ENCODE peak calls at places on chromosomes 7 and 10, in ten cellular contexts. I is stomach, F is A549, P is transverse colon, Z is upper lobe of left lung, D is tibial nerve, A is ovary, K is esophagus muscularis mucosa, C is HepG2, G is sigmoid colon. N is an unnamed sample.

GRCh38 chr10:126458453-126458852 is 70.2 kb upstream of the ADAM12 start:
- DNase-seq in I (no peak), F (peak; percentile 52), P (no peak), Z (no peak), D (no peak), A (no peak), K (peak; percentile 47), C (no peak), G (no peak), N (no peak)

GRCh38 chr7:123979876-123980275 is 53.0 kb downstream of the TMEM229A start:
- DNase-seq in I (no peak), F (no peak), P (no peak), Z (no peak), D (no peak), A (no peak), K (no peak), C (no peak), G (no peak), N (no peak)

GRCh38 chr7:2412587-2413201 is 9.3 kb downstream of the CHST12 start:
- DNase-seq in I (no peak), F (no peak), P (no peak), Z (no peak), D (no peak), A (no peak), K (no peak), C (no peak), G (no peak), N (no peak)

GRCh38 chr7:30116771-30117170 is 18.0 kb upstream of the MTURN start:
- DNase-seq in I (no peak), F (no peak), P (no peak), Z (no peak), D (no peak), A (no peak), K (no peak), C (no peak), G (no peak), N (no peak)

GRCh38 chr10:56522166-56522565 is 161.1 kb upstream of the ZWINT start:
- DNase-seq in I (no peak), F (no peak), P (no peak), Z (no peak), D (no peak), A (no peak), K (no peak), C (no peak), G (no peak), N (no peak)

GRCh38 chr10:98269435-98269912 is 1.5 kb upstream of the LOXL4 start:
- DNase-seq in I (no peak), F (peak; percentile 68), P (peak; percentile 44), Z (no peak), D (peak; percentile 60), A (peak; percentile 83), K (no peak), C (peak; percentile 83), G (peak; percentile 89), N (peak; percentile 84)

GRCh38 chr10:7385114-7385513 is 25.7 kb downstream of the SFMBT2 start:
- DNase-seq in I (no peak), F (no peak), P (no peak), Z (no peak), D (no peak), A (no peak), K (no peak), C (no peak), G (no peak), N (no peak)

GRCh38 chr7:8176370-8177081 is 85.4 kb downstream of the ICA1 start:
- DNase-seq in I (no peak), F (no peak), P (peak; percentile 39), Z (no peak), D (no peak), A (no peak), K (no peak), C (no peak), G (no peak), N (no peak)

GRCh38 chr10:122181901-122182799 is 88.9 kb upstream of the BTBD16 start:
- DNase-seq in I (no peak), F (no peak), P (no peak), Z (no peak), D (no peak), A (no peak), K (no peak), C (no peak), G (no peak), N (no peak)

GRCh38 chr7:121366852-121367431 is 29.2 kb downstream of the FAM3C start:
- DNase-seq in I (no peak), F (peak; percentile 34), P (no peak), Z (no peak), D (no peak), A (no peak), K (no peak), C (peak; percentile 18), G (no peak), N (no peak)

GRCh38 chr7:149027560-149028345 is 552 bp downstream of the PDIA4 start:
- DNase-seq in I (no peak), F (no peak), P (peak; percentile 28), Z (no peak), D (peak; percentile 9), A (no peak), K (no peak), C (no peak), G (no peak), N (peak; percentile 66)

GRCh38 chr7:149031353-149031910 is 3.1 kb upstream of the PDIA4 start:
- DNase-seq in I (no peak), F (no peak), P (no peak), Z (no peak), D (no peak), A (no peak), K (no peak), C (no peak), G (no peak), N (no peak)

GRCh38 chr7:149027055-149027454 is 1.2 kb downstream of the PDIA4 start:
- DNase-seq in I (no peak), F (no peak), P (no peak), Z (no peak), D (no peak), A (no peak), K (no peak), C (no peak), G (no peak), N (no peak)

GRCh38 chr7:149023662-149024061 is 4.6 kb downstream of the PDIA4 start:
- DNase-seq in I (no peak), F (no peak), P (no peak), Z (no peak), D (no peak), A (no peak), K (no peak), C (no peak), G (no peak), N (no peak)

DNA sequence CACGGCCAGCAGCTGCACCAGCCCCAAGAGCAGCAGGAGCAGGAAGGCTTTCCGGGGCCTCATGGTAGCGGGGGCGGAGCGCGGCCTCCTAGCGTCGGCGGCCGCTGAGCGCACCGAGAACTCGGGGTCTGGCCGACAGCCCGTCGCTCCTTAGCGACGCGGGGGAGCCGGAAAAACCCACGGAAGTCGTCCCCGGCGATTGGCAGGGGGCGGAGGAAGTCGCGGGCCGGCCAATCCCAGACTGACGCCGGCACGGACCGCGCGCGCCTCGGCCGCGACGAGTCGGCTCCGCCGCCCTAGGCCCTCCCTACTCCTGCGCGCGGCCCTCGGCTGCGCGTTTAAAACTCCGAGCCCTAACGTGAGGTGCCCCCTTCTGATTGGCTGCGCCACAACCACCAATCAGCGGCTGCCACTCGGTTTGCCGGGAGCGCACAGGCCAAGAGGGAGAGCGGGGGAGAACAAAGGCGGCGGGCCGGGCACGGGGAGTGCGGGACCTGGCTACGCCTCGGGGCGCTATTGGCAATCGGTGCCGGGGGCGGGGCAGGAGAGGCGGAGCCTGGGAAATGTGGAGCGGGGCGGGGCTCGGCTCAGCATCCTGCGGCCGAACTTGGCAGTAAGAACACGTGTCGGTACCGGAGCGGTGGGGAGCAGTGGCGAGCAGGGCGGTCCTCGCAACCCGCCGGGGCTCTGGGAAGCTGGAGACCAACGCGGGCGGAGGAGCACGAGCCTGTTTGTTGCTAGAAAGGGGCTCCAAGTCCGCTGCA is at the start of gene PDIA4:
- DNase-seq in I (peak; percentile 99), F (peak; percentile 99), P (peak; percentile 100), Z (peak; percentile 100), D (peak; percentile 96), A (peak; percentile 100), K (peak; percentile 100), C (peak; percentile 98), G (peak; percentile 100), N (peak; percentile 99)
- TF ChIP-seq CTCF in I (peak; percentile 16), F (no peak), P (no peak), Z (peak; percentile 40), D (peak; percentile 55), A (no peak), K (peak; percentile 6), C (peak; percentile 3), G (peak; percentile 26), N (no peak)

DNA sequence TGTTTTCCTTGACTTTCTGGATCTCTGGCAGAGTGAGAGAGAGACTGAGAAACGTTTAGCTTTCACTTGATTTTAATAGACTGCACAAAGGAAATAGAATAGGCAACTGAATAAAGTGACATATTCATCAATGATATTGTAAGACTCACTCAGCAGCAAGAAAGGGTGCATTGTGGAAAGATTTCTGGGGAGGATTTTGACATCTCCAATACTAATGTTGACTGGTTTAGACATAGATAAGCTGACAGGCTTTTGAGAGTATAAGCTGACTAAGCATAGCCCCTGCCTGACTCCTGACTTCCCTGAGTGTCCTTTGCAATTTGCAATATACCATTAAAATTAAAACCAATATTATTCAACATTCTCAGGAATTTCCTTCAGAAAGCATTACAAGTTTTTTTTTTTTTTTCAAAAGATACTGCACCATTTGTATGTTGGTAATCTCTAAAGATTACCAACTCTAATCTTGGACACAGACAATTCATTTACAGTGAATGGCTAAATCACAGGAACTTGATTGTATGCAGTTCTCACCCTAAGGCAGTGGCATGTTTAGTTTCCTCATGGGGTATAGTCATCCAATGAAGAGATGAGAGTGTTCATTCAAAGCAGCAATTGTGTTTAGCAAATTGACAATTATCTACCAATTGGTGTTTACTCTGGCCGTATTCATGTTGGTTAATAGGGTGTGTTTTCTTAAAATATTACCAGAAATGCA is 325.6 kb downstream of the SORCS3 start:
- DNase-seq in I (no peak), F (no peak), P (no peak), Z (no peak), D (no peak), A (no peak), K (no peak), C (no peak), G (no peak), N (no peak)
- TF ChIP-seq EP300 in I (no peak), F (no peak), P (no peak), Z (no peak), D (no peak), A (no peak), K (no peak), C (no peak), G (no peak), N (no peak)

GRCh38 chr7:151059362-151060112 is at the start of gene SLC4A2:
- DNase-seq in I (peak; percentile 83), F (peak; percentile 76), P (peak; percentile 83), Z (peak; percentile 97), D (peak; percentile 73), A (peak; percentile 91), K (peak; percentile 96), C (peak; percentile 50), G (peak; percentile 94), N (peak; percentile 90)
- TF ChIP-seq POLR2A in I (no peak), F (peak; percentile 28), P (peak; percentile 29), Z (no peak), D (peak; percentile 31), A (peak; percentile 37), K (no peak), C (no peak), G (peak; percentile 17), N (no peak)

DNA sequence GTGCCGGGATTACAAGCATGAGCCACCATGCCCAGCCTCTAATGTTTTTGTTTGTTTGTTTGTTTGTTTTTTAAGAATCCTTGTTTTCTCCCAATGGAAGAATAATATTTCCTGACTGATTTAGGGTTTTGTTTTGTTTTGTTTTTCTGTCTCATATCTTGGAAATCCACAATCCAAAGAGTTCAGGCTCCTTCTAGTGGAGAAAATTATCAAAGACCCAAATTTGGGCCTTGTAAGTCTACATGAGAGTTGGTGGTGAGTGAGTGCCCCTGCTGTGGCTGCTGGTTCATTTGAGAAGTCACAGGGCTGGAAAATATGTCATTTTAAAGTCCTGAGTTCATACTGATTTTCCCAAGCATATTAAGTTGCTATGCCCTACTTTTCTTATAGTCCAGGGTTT is 33.5 kb upstream of the KLHL7 start:
- DNase-seq in I (no peak), F (peak; percentile 9), P (no peak), Z (no peak), D (no peak), A (no peak), K (no peak), C (no peak), G (no peak), N (no peak)
- TF ChIP-seq CTCF in I (no peak), F (peak; percentile 15), P (no peak), Z (no peak), D (peak; percentile 14), A (no peak), K (no peak), C (peak; percentile 6), G (no peak), N (no peak)